ENCODE peak calls at places on chromosomes 2 and 18, in six cellular contexts. O is upper lobe of left lung, B is A549, K is HepG2, P is K562, R is GM12878. F is an unnamed sample.

GRCh38 chr18:67386028-67386427 is 130.5 kb downstream of the DSEL start:
- ATAC-seq in O (no peak), B (no peak), K (peak; percentile 79), P (no peak), R (no peak), F (no peak)

GRCh38 chr2:240760121-240760520 is 59.9 kb downstream of the KIF1A start:
- ATAC-seq in O (no peak), B (no peak), K (no peak), P (no peak), R (no peak), F (no peak)

GRCh38 chr2:184597996-184598312 is 375 bp upstream of the ZNF804A start:
- ATAC-seq in O (no peak), B (peak; percentile 40), K (no peak), P (no peak), R (no peak), F (no peak)

GRCh38 chr2:190344275-190344827 is 962 bp downstream of the INPP1 start:
- ATAC-seq in O (peak; percentile 45), B (peak; percentile 88), K (peak; percentile 95), P (no peak), R (peak; percentile 84), F (peak; percentile 41)

GRCh38 chr2:31203916-31204315 is 13.4 kb downstream of the CAPN14 start:
- ATAC-seq in O (no peak), B (no peak), K (no peak), P (no peak), R (no peak), F (no peak)

GRCh38 chr2:144554811-144555210 is 34.9 kb upstream of the ZEB2 start:
- ATAC-seq in O (no peak), B (no peak), K (no peak), P (no peak), R (no peak), F (no peak)

GRCh38 chr2:105595536-105595935 is 149.2 kb upstream of the NCK2 start:
- ATAC-seq in O (no peak), B (no peak), K (peak; percentile 69), P (peak; percentile 25), R (peak; percentile 36), F (no peak)

GRCh38 chr18:70462078-70462439 is 173.2 kb downstream of the SOCS6 start:
- ATAC-seq in O (no peak), B (no peak), K (peak; percentile 61), P (peak; percentile 75), R (no peak), F (no peak)

GRCh38 chr2:143708682-143709081 is 579.5 kb downstream of the ARHGAP15 start:
- ATAC-seq in O (no peak), B (no peak), K (no peak), P (no peak), R (no peak), F (no peak)

GRCh38 chr2:151258121-151258520 is 3.5 kb downstream of the RBM43 start:
- ATAC-seq in O (no peak), B (no peak), K (no peak), P (no peak), R (no peak), F (no peak)

GRCh38 chr2:49619804-49620203 is 465.5 kb upstream of the FSHR start:
- ATAC-seq in O (no peak), B (no peak), K (peak; percentile 79), P (no peak), R (no peak), F (no peak)

GRCh38 chr18:58095251-58095650 is 51.2 kb downstream of the NEDD4L start:
- ATAC-seq in O (no peak), B (no peak), K (no peak), P (no peak), R (no peak), F (no peak)

GRCh38 chr2:234950730-234951385 is 959 bp upstream of the SH3BP4 start:
- ATAC-seq in O (no peak), B (peak; percentile 26), K (no peak), P (no peak), R (no peak), F (peak; percentile 76)

GRCh38 chr2:27020337-27020948 is 12.3 kb upstream of the TMEM214 start:
- ATAC-seq in O (no peak), B (no peak), K (no peak), P (peak; percentile 75), R (no peak), F (no peak)

GRCh38 chr2:26002617-26003310 is 20.5 kb upstream of the KIF3C start:
- ATAC-seq in O (peak; percentile 72), B (no peak), K (no peak), P (no peak), R (peak; percentile 64), F (peak; percentile 59)

GRCh38 chr2:170013802-170014551 is 164.0 kb upstream of the MYO3B start:
- ATAC-seq in O (no peak), B (no peak), K (no peak), P (peak; percentile 84), R (no peak), F (no peak)

GRCh38 chr18:34977787-34978532 is 63.3 kb upstream of the MAPRE2 start:
- ATAC-seq in O (peak; percentile 54), B (peak; percentile 54), K (peak; percentile 57), P (peak; percentile 67), R (peak; percentile 46), F (peak; percentile 32)

GRCh38 chr2:241508240-241508509 is 209 bp downstream of the STK25 start:
- ATAC-seq in O (no peak), B (peak; percentile 57), K (peak; percentile 60), P (peak; percentile 62), R (peak; percentile 56), F (peak; percentile 19)

GRCh38 chr2:169118060-169118459 is 48.7 kb downstream of the DHRS9 start:
- ATAC-seq in O (no peak), B (no peak), K (no peak), P (no peak), R (no peak), F (no peak)

GRCh38 chr2:238505119-238505891 is 78.6 kb downstream of the ASB1 start:
- ATAC-seq in O (no peak), B (no peak), K (peak; percentile 29), P (peak; percentile 57), R (no peak), F (no peak)

GRCh38 chr2:111656893-111657292 is 227.1 kb downstream of the ANAPC1 start:
- ATAC-seq in O (no peak), B (no peak), K (no peak), P (no peak), R (no peak), F (no peak)

GRCh38 chr2:241095594-241096290 is 6.3 kb downstream of the MTERF4 start:
- ATAC-seq in O (no peak), B (no peak), K (no peak), P (no peak), R (no peak), F (no peak)

GRCh38 chr18:9092665-9093064 is 9.8 kb upstream of the NDUFV2 start:
- ATAC-seq in O (no peak), B (no peak), K (peak; percentile 96), P (no peak), R (no peak), F (no peak)

GRCh38 chr2:59561281-59561680 is 992.2 kb downstream of the BCL11A start:
- ATAC-seq in O (no peak), B (no peak), K (no peak), P (no peak), R (no peak), F (no peak)

GRCh38 chr18:63477972-63478371 is 1.2 kb downstream of the SERPINB5 start:
- ATAC-seq in O (no peak), B (no peak), K (no peak), P (peak; percentile 33), R (no peak), F (no peak)

GRCh38 chr2:156175946-156176345 is 156.6 kb downstream of the NR4A2 start:
- ATAC-seq in O (no peak), B (no peak), K (no peak), P (no peak), R (no peak), F (no peak)

GRCh38 chr2:43414033-43414432 is 181.8 kb downstream of the THADA start:
- ATAC-seq in O (no peak), B (no peak), K (no peak), P (no peak), R (no peak), F (no peak)

GRCh38 chr2:43414586-43415125 is 181.2 kb downstream of the THADA start:
- ATAC-seq in O (no peak), B (no peak), K (no peak), P (no peak), R (no peak), F (no peak)

GRCh38 chr2:43417296-43417695 is 178.5 kb downstream of the THADA start:
- ATAC-seq in O (no peak), B (no peak), K (no peak), P (no peak), R (no peak), F (peak; percentile 37)

GRCh38 chr2:43418673-43419072 is 177.2 kb downstream of the THADA start:
- ATAC-seq in O (no peak), B (no peak), K (no peak), P (no peak), R (peak; percentile 11), F (no peak)

GRCh38 chr2:43415582-43415981 is 180.3 kb downstream of the THADA start:
- ATAC-seq in O (no peak), B (no peak), K (no peak), P (no peak), R (no peak), F (no peak)
- H3K27ac ChIP-seq in O (no peak overlapping the region), B (no peak overlapping the region), K (no peak overlapping the region), P (no peak overlapping the region), R (no peak overlapping the region), F (peak overlapping the region; percentile 56)

GRCh38 chr2:219672406-219672805 is 45.0 kb downstream of the SLC4A3 start:
- ATAC-seq in O (no peak), B (no peak), K (no peak), P (no peak), R (no peak), F (no peak)
- TF ChIP-seq EP300 in O (no peak), B (no peak), K (no peak), P (no peak), R (no peak), F (no peak)

GRCh38 chr2:85371045-85371444 is 16.5 kb downstream of the ELMOD3 start:
- ATAC-seq in O (peak; percentile 31), B (no peak), K (peak; percentile 35), P (no peak), R (no peak), F (peak; percentile 28)

GRCh38 chr2:85367180-85367579 is 12.6 kb downstream of the ELMOD3 start:
- ATAC-seq in O (no peak), B (peak; percentile 36), K (peak; percentile 10), P (peak; percentile 57), R (no peak), F (no peak)

GRCh38 chr2:85368921-85369320 is 14.4 kb downstream of the ELMOD3 start:
- ATAC-seq in O (peak; percentile 31), B (no peak), K (no peak), P (no peak), R (no peak), F (no peak)

DNA sequence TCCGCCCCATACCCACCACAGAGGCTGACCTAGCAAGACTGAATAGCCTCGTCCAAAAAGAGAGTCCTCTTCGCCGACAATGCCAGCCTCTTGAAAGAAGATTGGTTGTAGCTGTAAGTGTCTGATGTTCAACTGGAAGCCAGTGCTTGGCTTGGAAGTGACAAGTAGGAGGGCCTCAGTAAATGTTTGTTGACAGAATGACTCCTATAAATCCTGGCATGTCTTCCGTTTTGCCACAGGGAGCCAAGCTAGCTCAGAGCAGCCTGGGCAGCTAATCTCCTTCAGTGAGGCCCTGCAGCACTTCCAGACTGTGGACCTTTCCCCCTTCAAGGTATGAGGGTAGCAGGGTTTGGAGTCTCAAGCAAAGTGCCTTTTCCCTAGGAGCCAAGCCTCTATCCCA is 14.9 kb downstream of the ELMOD3 start:
- ATAC-seq in O (no peak), B (peak; percentile 64), K (no peak), P (no peak), R (no peak), F (no peak)
- TF ChIP-seq POLR2A in O (no peak), B (no peak), K (no peak), P (no peak), R (no peak), F (no peak)

GRCh38 chr2:71243548-71244301 is 16.8 kb upstream of the PAIP2B start:
- ATAC-seq in O (no peak), B (peak; percentile 55), K (no peak), P (no peak), R (no peak), F (peak; percentile 55)
- H3K27ac ChIP-seq in O (no peak overlapping the region), B (no peak overlapping the region), K (no peak overlapping the region), P (no peak overlapping the region), R (no peak overlapping the region), F (no peak overlapping the region)